ENCODE peak calls at places on chromosomes 5 and 9, in seven cellular contexts. G, O, R, Q, B, K and T are unnamed samples.

GRCh38 chr5:169875091-169875727 is 105.1 kb downstream of the INSYN2B start:
- DNase-seq in G (peak; percentile 72), Q (no peak), R (no peak), O (no peak), K (no peak), B (no peak), T (no peak)

GRCh38 chr9:121735065-121735791 is 83.8 kb downstream of the DAB2IP start:
- DNase-seq in G (peak; percentile 69), Q (no peak), O (peak; percentile 86), R (no peak), K (peak; percentile 58), B (no peak), T (peak; percentile 64)

GRCh38 chr5:138274189-138274853 is at the start of gene GFRA3:
- DNase-seq in G (no peak), Q (no peak), K (no peak), R (no peak), B (no peak), O (peak; percentile 71), T (no peak)

GRCh38 chr5:149313151-149313841 is 32.0 kb upstream of the GRPEL2 start:
- DNase-seq in G (no peak), K (no peak), O (no peak), R (peak; percentile 16), Q (no peak), B (no peak), T (no peak)

GRCh38 chr5:10645671-10646070 is 81.8 kb downstream of the ANKRD33B start:
- DNase-seq in Q (no peak), B (no peak), K (no peak), G (no peak), O (no peak), R (no peak), T (no peak)

GRCh38 chr9:87512321-87512720 is 14.7 kb downstream of the DAPK1 start:
- DNase-seq in G (no peak), O (no peak), K (no peak), Q (no peak), B (no peak), R (no peak), T (no peak)

GRCh38 chr5:115601709-115602584 is at the start of gene TICAM2:
- DNase-seq in K (peak; percentile 68), B (peak; percentile 65), Q (peak; percentile 43), R (peak; percentile 64), O (peak; percentile 84), G (peak; percentile 69), T (peak; percentile 76)

GRCh38 chr9:18071651-18072060 is 402.3 kb upstream of the ADAMTSL1 start:
- DNase-seq in R (no peak), O (no peak), G (peak; percentile 10), B (no peak), K (no peak), Q (no peak), T (no peak)

GRCh38 chr5:116486588-116486987 is 88.0 kb downstream of the SEMA6A start:
- DNase-seq in Q (no peak), G (no peak), O (no peak), R (no peak), K (no peak), B (no peak), T (no peak)

GRCh38 chr9:4113711-4114110 is 186.2 kb downstream of the GLIS3 start:
- DNase-seq in R (no peak), O (no peak), B (no peak), Q (no peak), G (no peak), K (no peak), T (no peak)

GRCh38 chr5:69167488-69167845 is 517 bp downstream of the CCNB1 start:
- DNase-seq in K (no peak), O (peak; percentile 70), B (no peak), Q (no peak), G (peak; percentile 14), R (peak; percentile 18), T (peak; percentile 53)

GRCh38 chr9:97220894-97221477 is 86.5 kb upstream of the CCDC180 start:
- DNase-seq in B (peak; percentile 10), G (no peak), K (no peak), R (no peak), O (peak; percentile 56), Q (no peak), T (no peak)

GRCh38 chr9:133838859-133839507 is 100.8 kb upstream of the SARDH start:
- DNase-seq in G (no peak), K (no peak), O (no peak), B (no peak), Q (no peak), R (no peak), T (no peak)

GRCh38 chr5:41071242-41071641 is at the start of gene MROH2B:
- DNase-seq in G (no peak), B (no peak), K (no peak), Q (no peak), R (no peak), O (no peak), T (no peak)

GRCh38 chr5:101461455-101461854 is 558.4 kb upstream of the ST8SIA4 start:
- DNase-seq in Q (no peak), G (no peak), B (no peak), R (no peak), O (no peak), K (no peak), T (no peak)

DNA sequence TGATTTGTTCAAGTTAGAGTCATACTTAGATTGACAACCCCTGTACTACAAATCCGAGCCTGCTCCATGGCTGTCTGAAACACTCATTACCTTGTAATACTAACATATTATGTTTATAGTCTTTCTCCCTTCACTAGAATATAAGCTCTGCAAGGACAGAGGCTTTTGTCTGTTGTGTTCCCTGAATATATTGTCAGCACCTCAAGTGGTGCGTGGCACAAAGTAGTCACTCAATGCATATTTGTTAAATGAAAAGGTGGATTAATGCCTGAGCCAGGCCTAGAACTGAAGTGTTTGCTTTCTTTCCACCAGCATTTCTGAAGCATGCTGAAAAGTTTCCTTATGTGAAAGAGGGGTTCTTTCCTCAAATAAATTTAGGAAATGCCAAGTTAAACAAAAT is 36.3 kb downstream of the ELL2 start:
- DNase-seq in B (no peak), R (no peak), G (no peak), O (no peak), Q (no peak), K (no peak), T (no peak)
- H3K27ac ChIP-seq in B (no peak overlapping the region), R (peak overlapping the region; percentile 61), G (no peak overlapping the region), O (peak overlapping the region; percentile 59), Q (no peak overlapping the region), K (no peak overlapping the region), T (no peak overlapping the region)

GRCh38 chr9:84669293-84670105 is at the start of gene NTRK2:
- DNase-seq in K (no peak), B (peak; percentile 25), R (peak; percentile 75), G (peak; percentile 16), Q (no peak), O (peak; percentile 64), T (peak; percentile 24)

GRCh38 chr9:84671651-84672467 is 2.3 kb downstream of the NTRK2 start:
- DNase-seq in B (no peak), O (no peak), G (no peak), K (no peak), Q (no peak), R (no peak), T (no peak)

GRCh38 chr9:84669008-84669292 is 579 bp upstream of the NTRK2 start:
- DNase-seq in G (no peak), R (no peak), B (no peak), O (peak; percentile 23), K (no peak), Q (no peak), T (peak; percentile 30)

GRCh38 chr9:84670801-84671153 is 1.2 kb downstream of the NTRK2 start:
- DNase-seq in Q (no peak), G (no peak), R (no peak), O (no peak), B (no peak), K (no peak), T (no peak)

DNA sequence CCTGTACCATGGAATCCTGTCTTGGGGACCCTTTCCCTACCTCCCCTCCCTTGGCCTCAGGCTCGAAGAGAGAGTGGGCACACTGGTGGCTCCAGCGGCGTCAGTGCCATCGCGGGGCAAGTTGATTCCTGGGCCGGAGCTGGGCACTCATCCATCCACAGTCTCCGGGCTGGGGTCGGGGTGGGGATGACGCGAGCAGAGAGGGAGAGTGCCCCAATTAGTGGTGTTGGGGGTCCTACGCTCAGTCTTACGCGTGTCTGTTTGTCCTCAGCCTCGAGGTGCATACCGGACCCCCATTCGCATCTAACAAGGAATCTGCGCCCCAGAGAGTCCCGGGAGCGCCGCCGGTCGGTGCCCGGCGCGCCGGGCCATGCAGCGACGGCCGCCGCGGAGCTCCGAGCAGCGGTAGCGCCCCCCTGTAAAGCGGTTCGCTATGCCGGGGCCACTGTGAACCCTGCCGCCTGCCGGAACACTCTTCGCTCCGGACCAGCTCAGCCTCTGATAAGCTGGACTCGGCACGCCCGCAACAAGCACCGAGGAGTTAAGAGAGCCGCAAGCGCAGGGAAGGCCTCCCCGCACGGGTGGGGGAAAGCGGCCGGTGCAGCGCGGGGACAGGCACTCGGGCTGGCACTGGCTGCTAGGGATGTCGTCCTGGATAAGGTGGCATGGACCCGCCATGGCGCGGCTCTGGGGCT is 724 bp downstream of the NTRK2 start:
- DNase-seq in B (peak; percentile 25), O (peak; percentile 75), R (peak; percentile 32), G (no peak), Q (no peak), K (no peak), T (no peak)
- TF ChIP-seq CTCF in B (no peak), O (no peak), R (no peak), G (no peak), Q (no peak), K (no peak), T (no peak)

GRCh38 chr5:180785794-180786221 is 16.8 kb downstream of the MGAT1 start:
- DNase-seq in B (no peak), G (peak; percentile 44), K (no peak), R (no peak), O (peak; percentile 91), Q (no peak), T (peak; percentile 61)
- H3K27ac ChIP-seq in B (peak overlapping the region; percentile 60), G (peak overlapping the region; percentile 94), K (peak overlapping the region; percentile 78), R (no peak overlapping the region), O (peak overlapping the region; percentile 95), Q (peak overlapping the region; percentile 88), T (peak overlapping the region; percentile 74)

GRCh38 chr9:33750307-33750838 is 45.0 kb upstream of the PRSS3 start:
- DNase-seq in O (peak; percentile 59), K (peak; percentile 70), B (peak; percentile 30), Q (no peak), G (no peak), R (no peak), T (peak; percentile 20)
- TF ChIP-seq CTCF in O (no peak), K (no peak), B (no peak), Q (no peak), G (no peak), R (no peak), T (no peak)

DNA sequence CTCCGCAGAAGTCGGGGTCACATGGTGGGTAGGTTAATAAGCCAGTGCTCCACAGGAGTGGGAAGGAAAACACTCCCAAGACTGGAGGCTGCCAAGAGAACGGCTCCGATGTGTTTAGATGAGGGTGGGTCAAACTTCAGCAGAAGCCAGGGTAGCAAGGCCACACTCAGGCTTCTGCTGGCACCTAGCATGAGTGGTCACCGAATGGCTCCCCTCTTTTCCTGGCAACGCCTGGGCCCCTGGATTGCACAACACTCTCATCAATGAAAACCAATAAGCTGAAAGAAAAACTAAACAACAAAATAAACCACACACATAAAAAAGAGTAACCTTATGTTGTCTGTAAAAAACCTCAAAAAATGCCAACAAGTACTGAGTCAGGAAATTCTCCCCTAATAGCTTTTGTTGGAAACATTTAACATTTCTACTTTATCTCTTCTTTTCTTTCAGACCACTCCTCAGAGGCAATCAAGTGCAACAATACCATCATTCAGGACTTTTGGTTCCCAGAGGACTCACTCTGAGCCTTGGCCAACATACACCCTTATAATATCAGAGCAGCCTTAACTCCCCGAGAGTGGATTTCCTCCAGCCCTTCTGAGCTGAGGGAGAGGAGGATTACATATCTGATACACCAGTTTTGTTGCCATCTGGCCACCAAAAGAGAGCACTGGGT is 279.9 kb downstream of the ENC1 start:
- DNase-seq in B (no peak), O (no peak), G (no peak), K (no peak), Q (no peak), R (no peak), T (no peak)
- H3K27ac ChIP-seq in B (peak overlapping the region; percentile 4), O (no peak overlapping the region), G (no peak overlapping the region), K (no peak overlapping the region), Q (no peak overlapping the region), R (no peak overlapping the region), T (no peak overlapping the region)